ENCODE peak calls at places on chromosomes 16 and 17, in seven cellular contexts. F is stomach, Y is K562, U is uterus, Z is IMR-90, C is tibial nerve, W is adrenal gland. S is an unnamed sample.
A peak's percentile ranks its signal among the peaks of the same experiment; 100 is the strongest.

GRCh38 chr17:28038802-28039600 is 3.5 kb upstream of the NLK start:
- DNase-seq in F (no peak), Y (no peak), U (no peak), Z (peak; percentile 63), C (no peak), W (no peak), S (no peak)

GRCh38 chr17:16442594-16443389 is 27.4 kb downstream of the TRPV2 start:
- DNase-seq in F (no peak), Y (no peak), U (no peak), Z (no peak), C (no peak), W (no peak), S (no peak)

GRCh38 chr17:46163316-46163715 is 29.9 kb downstream of the KANSL1 start:
- DNase-seq in F (no peak), Y (no peak), U (no peak), Z (no peak), C (no peak), W (no peak), S (no peak)

GRCh38 chr16:8928467-8928957 is 35.2 kb downstream of the USP7 start:
- DNase-seq in F (no peak), Y (no peak), U (peak; percentile 28), Z (peak; percentile 60), C (no peak), W (no peak), S (no peak)

GRCh38 chr17:6654816-6655731 is 3.5 kb downstream of the C17orf100 start:
- DNase-seq in F (peak; percentile 52), Y (no peak), U (no peak), Z (no peak), C (no peak), W (no peak), S (no peak)

GRCh38 chr16:71203631-71204030 is 26.9 kb downstream of the HYDIN start:
- DNase-seq in F (no peak), Y (no peak), U (no peak), Z (no peak), C (no peak), W (no peak), S (no peak)

GRCh38 chr16:49003022-49003421 is 278.6 kb downstream of the CBLN1 start:
- DNase-seq in F (no peak), Y (no peak), U (no peak), Z (no peak), C (no peak), W (no peak), S (no peak)

GRCh38 chr16:67862623-67863583 is 9.9 kb upstream of the EDC4 start:
- DNase-seq in F (peak; percentile 37), Y (no peak), U (peak; percentile 61), Z (peak; percentile 45), C (peak; percentile 57), W (peak; percentile 90), S (no peak)

GRCh38 chr16:79155904-79156303 is 444.6 kb downstream of the MAF start:
- DNase-seq in F (no peak), Y (no peak), U (no peak), Z (no peak), C (no peak), W (no peak), S (no peak)

GRCh38 chr16:68227183-68227793 is 8.6 kb downstream of the ESRP2 start:
- DNase-seq in F (peak; percentile 19), Y (peak; percentile 9), U (no peak), Z (no peak), C (no peak), W (no peak), S (no peak)

GRCh38 chr17:7330099-7331015 is 1.2 kb upstream of the NEURL4 start:
- DNase-seq in F (peak; percentile 73), Y (peak; percentile 84), U (peak; percentile 81), Z (peak; percentile 70), C (peak; percentile 61), W (peak; percentile 81), S (no peak)

GRCh38 chr16:5058476-5058875 is 7.3 kb downstream of the C16orf89 start:
- DNase-seq in F (no peak), Y (peak; percentile 31), U (no peak), Z (no peak), C (no peak), W (no peak), S (no peak)

GRCh38 chr17:48541036-48541573 is 3.8 kb downstream of the HOXB2 start:
- DNase-seq in F (no peak), Y (no peak), U (peak; percentile 31), Z (peak; percentile 32), C (no peak), W (no peak), S (no peak)

GRCh38 chr17:75513667-75514052 is 1.7 kb downstream of the CASKIN2 start:
- DNase-seq in F (no peak), Y (no peak), U (peak; percentile 23), Z (no peak), C (no peak), W (peak; percentile 36), S (no peak)

GRCh38 chr17:75514299-75515228 is 773 bp downstream of the CASKIN2 start:
- DNase-seq in F (no peak), Y (no peak), U (peak; percentile 51), Z (peak; percentile 23), C (no peak), W (peak; percentile 79), S (no peak)

GRCh38 chr17:75511610-75512575 is 3.4 kb downstream of the CASKIN2 start:
- DNase-seq in F (peak; percentile 87), Y (peak; percentile 76), U (no peak), Z (no peak), C (no peak), W (peak; percentile 75), S (no peak)

GRCh38 chr17:75511270-75511609 is 4.1 kb downstream of the CASKIN2 start:
- DNase-seq in F (no peak), Y (no peak), U (no peak), Z (no peak), C (no peak), W (no peak), S (no peak)

DNA sequence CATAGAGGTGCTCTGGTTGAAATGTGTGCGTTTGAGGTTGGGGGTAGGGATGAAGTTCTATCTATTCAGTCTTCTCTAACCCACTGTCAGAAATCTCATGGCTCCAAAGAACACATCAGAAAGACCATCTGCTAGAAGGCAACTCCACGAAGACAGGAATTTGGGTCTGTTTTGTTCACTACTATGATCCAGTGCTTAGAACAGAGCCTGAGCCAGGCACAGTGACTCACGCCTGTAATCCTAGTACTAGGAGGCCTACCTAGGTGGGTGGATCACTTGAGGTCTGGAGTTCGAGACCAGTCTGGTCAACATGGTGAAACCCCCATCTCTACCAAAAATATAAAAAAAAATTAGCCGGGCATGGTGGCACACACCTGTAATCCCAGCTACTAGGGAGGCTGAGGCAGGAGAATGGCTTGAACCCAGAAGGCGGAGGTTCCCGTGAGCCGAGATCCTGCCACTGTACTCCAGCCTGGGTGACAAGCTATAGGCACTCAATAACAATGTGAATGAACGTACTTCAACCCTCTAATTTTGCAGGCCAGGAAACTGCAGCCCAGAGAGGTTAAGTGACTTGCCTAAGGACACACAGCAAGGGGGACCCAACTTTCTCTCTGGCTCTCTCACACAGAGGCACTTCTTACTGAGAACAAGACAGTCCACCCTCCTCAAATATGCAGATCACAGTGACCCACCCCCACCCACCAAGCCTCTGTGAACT is 2.2 kb downstream of the CASKIN2 start:
- DNase-seq in F (no peak), Y (no peak), U (no peak), Z (peak; percentile 50), C (no peak), W (no peak), S (no peak)
- H3K27ac ChIP-seq in F (peak overlapping the region; percentile 90), Y (no peak overlapping the region), U (peak overlapping the region; percentile 91), Z (no peak overlapping the region), C (peak overlapping the region; percentile 96), W (peak overlapping the region; percentile 93), S (peak overlapping the region; percentile 92)

DNA sequence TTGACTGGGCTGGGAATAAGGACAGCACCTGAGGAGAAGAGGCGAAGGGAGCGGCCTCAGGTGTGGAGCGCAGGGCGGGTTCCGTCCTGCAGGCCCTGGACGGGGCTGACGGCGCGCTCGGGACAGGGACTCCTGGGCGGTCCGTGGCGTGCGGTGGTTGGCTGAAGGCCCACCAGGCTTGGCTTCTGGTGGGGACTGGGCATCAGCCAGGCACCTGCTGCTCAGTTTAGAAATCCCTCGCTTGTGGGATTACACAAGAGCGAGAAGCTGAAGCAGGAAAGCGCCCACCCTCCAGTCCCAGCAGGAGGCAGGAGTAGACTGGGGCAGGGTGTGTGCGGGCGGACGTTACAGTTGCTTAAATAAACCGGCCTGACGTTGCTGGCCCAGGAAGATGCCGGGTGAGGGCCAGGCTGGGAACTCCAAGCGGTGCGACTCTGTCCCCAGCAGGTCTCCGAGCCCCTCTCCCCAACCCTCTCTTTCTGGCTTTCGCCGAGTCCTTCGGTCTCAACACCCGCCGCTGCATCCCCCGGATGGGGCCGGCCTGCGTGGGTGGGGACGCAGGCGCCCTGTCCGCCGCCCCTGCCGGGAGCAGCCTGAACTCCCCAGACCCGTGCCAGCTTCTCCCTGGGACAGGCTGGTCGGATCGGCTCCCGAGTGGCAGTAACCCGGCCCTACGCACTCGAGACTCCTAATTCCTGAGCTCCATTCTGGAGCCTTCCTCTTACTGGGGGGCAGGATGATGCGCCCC is 639 bp downstream of the MIF4GD start:
- DNase-seq in F (peak; percentile 66), Y (peak; percentile 81), U (peak; percentile 65), Z (peak; percentile 76), C (peak; percentile 35), W (peak; percentile 77), S (no peak)
- TF ChIP-seq POLR2A in F (no peak), Y (peak; percentile 43), U (no peak), Z (peak; percentile 79), C (no peak), W (no peak), S (no peak)

GRCh38 chr16:88409296-88410065 is 26.7 kb downstream of the ZNF469 start:
- DNase-seq in F (no peak), Y (peak; percentile 53), U (no peak), Z (no peak), C (no peak), W (no peak), S (no peak)
- H3K27me3 ChIP-seq in F (peaks cover 10% of the 10 kb centered on the region), Y (peaks cover 51% of the 10 kb centered on the region), U (no peaks in the 10 kb centered on the region), Z (no peaks in the 10 kb centered on the region), C (peaks cover 2% of the 10 kb centered on the region), W (no peaks in the 10 kb centered on the region), S (no peaks in the 10 kb centered on the region)

GRCh38 chr17:17724307-17724921 is 43.2 kb downstream of the RAI1 start:
- DNase-seq in F (no peak), Y (no peak), U (no peak), Z (peak; percentile 54), C (no peak), W (no peak), S (no peak)

GRCh38 chr17:17723354-17724261 is 42.4 kb downstream of the RAI1 start:
- DNase-seq in F (no peak), Y (no peak), U (no peak), Z (peak; percentile 90), C (no peak), W (no peak), S (no peak)

GRCh38 chr17:17722081-17722905 is 41.0 kb downstream of the RAI1 start:
- DNase-seq in F (no peak), Y (no peak), U (no peak), Z (peak; percentile 58), C (no peak), W (no peak), S (no peak)

GRCh38 chr17:17721140-17721668 is 39.9 kb downstream of the RAI1 start:
- DNase-seq in F (no peak), Y (no peak), U (no peak), Z (no peak), C (no peak), W (no peak), S (no peak)

DNA sequence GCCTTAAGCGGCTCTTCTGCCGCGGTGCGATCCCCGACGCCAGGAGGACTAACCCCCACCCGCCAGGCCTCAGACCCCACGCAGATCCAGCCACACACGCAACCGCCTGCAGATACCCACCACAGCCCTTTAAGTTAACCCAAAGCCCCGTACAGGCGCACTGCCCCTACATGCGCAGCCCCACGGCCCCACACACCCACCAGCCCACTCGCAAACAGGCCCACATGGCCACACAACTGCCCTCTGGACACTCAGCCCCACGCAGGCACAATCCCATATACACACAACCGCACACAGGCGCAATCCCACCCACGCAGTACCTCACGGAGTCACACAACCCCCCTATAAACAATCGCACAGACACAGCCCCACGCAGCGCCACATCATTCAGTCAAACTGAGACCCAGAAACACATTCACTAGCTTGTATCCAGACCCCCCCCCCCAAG is 41.7 kb downstream of the RAI1 start:
- DNase-seq in F (no peak), Y (no peak), U (no peak), Z (no peak), C (no peak), W (no peak), S (no peak)
- H3K27ac ChIP-seq in F (no peak overlapping the region), Y (no peak overlapping the region), U (no peak overlapping the region), Z (peak overlapping the region; percentile 78), C (peak overlapping the region; percentile 77), W (peak overlapping the region; percentile 65), S (peak overlapping the region; percentile 69)